ENCODE peak calls at places on chromosomes 5 and 9, in eight cellular contexts. U is activated T-cell treated with anti-CD3 and anti-CD28 coated beads for 1 hour; D is B cell; C is sciatic nerve; P is frontal cortex; T is epithelial cell of esophagus; Q is progenitor cell of endocrine pancreas; M is stimulated activated CD4-positive, alpha-beta T cell treated with anti-CD3 and anti-CD28 coated beads, Interleukin-12 subunit alpha, Interleukin-12 subunit beta, amount 100 ng/mL, for 4 hours. L is an unnamed sample.

GRCh38 chr5:75640395-75640794 is 29.1 kb downstream of the ANKDD1B start:
- DNase-seq in U (no peak), D (no peak), C (no peak), P (no peak), T (peak; percentile 74), Q (no peak), M (no peak), L (no peak)

GRCh38 chr5:79181419-79182022 is 54.4 kb upstream of the JMY start:
- DNase-seq in U (no peak), D (no peak), C (no peak), P (no peak), T (peak; percentile 57), Q (no peak), M (no peak), L (no peak)

GRCh38 chr9:122122903-122123632 is 30.0 kb upstream of the TTLL11 start:
- DNase-seq in U (peak; percentile 66), D (peak; percentile 74), C (peak; percentile 85), P (peak; percentile 82), T (peak; percentile 62), Q (peak; percentile 69), M (peak; percentile 66), L (peak; percentile 75)

GRCh38 chr9:98864257-98865180 is 57.0 kb downstream of the GALNT12 start:
- DNase-seq in U (no peak), D (no peak), C (no peak), P (no peak), T (no peak), Q (no peak), M (no peak), L (no peak)

GRCh38 chr5:99644822-99645221 is 716.0 kb upstream of the CHD1 start:
- DNase-seq in U (no peak), D (no peak), C (no peak), P (no peak), T (no peak), Q (no peak), M (no peak), L (no peak)

GRCh38 chr9:107751522-107752235 is 262.1 kb upstream of the KLF4 start:
- DNase-seq in U (no peak), D (no peak), C (no peak), P (no peak), T (peak; percentile 81), Q (no peak), M (no peak), L (peak; percentile 12)

GRCh38 chr5:10565785-10566506 is 2.1 kb downstream of the ANKRD33B start:
- DNase-seq in U (no peak), D (no peak), C (no peak), P (no peak), T (peak; percentile 35), Q (no peak), M (no peak), L (no peak)

GRCh38 chr9:126218726-126219125 is 107.9 kb upstream of the MVB12B start:
- DNase-seq in U (no peak), D (no peak), C (no peak), P (no peak), T (no peak), Q (no peak), M (no peak), L (no peak)

GRCh38 chr5:167861134-167861930 is 430.1 kb upstream of the WWC1 start:
- DNase-seq in U (no peak), D (no peak), C (peak; percentile 59), P (no peak), T (peak; percentile 30), Q (peak; percentile 48), M (no peak), L (no peak)

GRCh38 chr5:136157514-136157913 is 24.9 kb downstream of the SMAD5 start:
- DNase-seq in U (no peak), D (no peak), C (no peak), P (no peak), T (no peak), Q (no peak), M (no peak), L (no peak)

GRCh38 chr5:32074401-32074800 is 99.7 kb downstream of the GOLPH3 start:
- DNase-seq in U (no peak), D (no peak), C (no peak), P (no peak), T (no peak), Q (no peak), M (no peak), L (no peak)

GRCh38 chr5:1509346-1510085 is 14.2 kb downstream of the LPCAT1 start:
- DNase-seq in U (no peak), D (no peak), C (peak; percentile 40), P (no peak), T (no peak), Q (no peak), M (no peak), L (no peak)

GRCh38 chr9:78866228-78867132 is 569.6 kb downstream of the PSAT1 start:
- DNase-seq in U (no peak), D (no peak), C (no peak), P (no peak), T (peak; percentile 76), Q (no peak), M (no peak), L (no peak)

GRCh38 chr5:171309526-171310333 is 682 bp downstream of the TLX3 start:
- DNase-seq in U (no peak), D (no peak), C (no peak), P (no peak), T (peak; percentile 51), Q (no peak), M (no peak), L (no peak)

GRCh38 chr9:12091865-12092527 is 601.2 kb upstream of the TYRP1 start:
- DNase-seq in U (no peak), D (no peak), C (no peak), P (no peak), T (no peak), Q (no peak), M (no peak), L (no peak)

GRCh38 chr5:39526914-39527477 is 102.2 kb upstream of the DAB2 start:
- DNase-seq in U (no peak), D (no peak), C (no peak), P (no peak), T (no peak), Q (no peak), M (no peak), L (no peak)

GRCh38 chr9:129338701-129339445 is 160.8 kb upstream of the IER5L start:
- DNase-seq in U (no peak), D (no peak), C (no peak), P (no peak), T (no peak), Q (no peak), M (no peak), L (no peak)

GRCh38 chr9:134625361-134626140 is 16.1 kb upstream of the COL5A1 start:
- DNase-seq in U (no peak), D (no peak), C (peak; percentile 40), P (no peak), T (no peak), Q (no peak), M (no peak), L (no peak)

GRCh38 chr5:168681556-168682183 is 102.5 kb upstream of the PANK3 start:
- DNase-seq in U (no peak), D (no peak), C (no peak), P (no peak), T (peak; percentile 58), Q (no peak), M (no peak), L (no peak)

GRCh38 chr5:81899123-81899522 is 72.7 kb upstream of the ATG10 start:
- DNase-seq in U (no peak), D (no peak), C (no peak), P (no peak), T (no peak), Q (no peak), M (no peak), L (no peak)